ENCODE peak calls at places on chromosomes 12 and 14, in four cellular contexts. E is ACHN; J is iris pigment epithelial cell; I is stimulated activated CD4-positive, alpha-beta T cell treated with anti-CD3 and anti-CD28 coated beads, Interleukin-4, amount 100 ng/mL, for 48 hours. C is an unnamed sample.

GRCh38 chr14:57865450-57866198 is at the start of gene SLC35F4:
- DNase-seq in E (peak; percentile 87), J (peak; percentile 5), I (no peak), C (peak; percentile 4)

GRCh38 chr14:94342334-94342934 is 19.3 kb upstream of the SERPINA6 start:
- DNase-seq in E (peak; percentile 94), J (peak; percentile 97), I (peak; percentile 16), C (peak; percentile 99)

GRCh38 chr14:39180553-39180952 is 5.5 kb downstream of the PNN start:
- DNase-seq in E (no peak), J (no peak), I (no peak), C (no peak)

GRCh38 chr14:71521736-71522135 is 410.5 kb upstream of the RGS6 start:
- DNase-seq in E (no peak), J (no peak), I (no peak), C (no peak)

GRCh38 chr14:28382460-28383220 is 383.9 kb upstream of the FOXG1 start:
- DNase-seq in E (peak; percentile 15), J (peak; percentile 97), I (no peak), C (no peak)

GRCh38 chr14:67137744-67138371 is 51.4 kb upstream of the GARIN2 start:
- DNase-seq in E (peak; percentile 35), J (peak; percentile 22), I (no peak), C (peak; percentile 20)

GRCh38 chr14:78519863-78520262 is 349.7 kb downstream of the NRXN3 start:
- DNase-seq in E (peak; percentile 39), J (peak; percentile 0), I (no peak), C (peak; percentile 23)

GRCh38 chr12:114935658-114936057 is 251.7 kb upstream of the TBX3 start:
- DNase-seq in E (peak; percentile 22), J (no peak), I (no peak), C (no peak)

GRCh38 chr12:57340104-57340503 is 89.1 kb upstream of the STAC3 start:
- DNase-seq in E (peak; percentile 13), J (peak; percentile 81), I (no peak), C (peak; percentile 76)

GRCh38 chr12:105538880-105539279 is 208.4 kb downstream of the C12orf75 start:
- DNase-seq in E (no peak), J (no peak), I (no peak), C (peak; percentile 13)

GRCh38 chr14:72946491-72946890 is 20.2 kb downstream of the DCAF4 start:
- DNase-seq in E (no peak), J (peak; percentile 28), I (no peak), C (no peak)

GRCh38 chr12:70828391-70828790 is 92.1 kb downstream of the PTPRR start:
- DNase-seq in E (no peak), J (no peak), I (no peak), C (no peak)

GRCh38 chr14:72771561-72771960 is 122.3 kb downstream of the DPF3 start:
- DNase-seq in E (no peak), J (no peak), I (no peak), C (no peak)

GRCh38 chr12:21527451-21528180 is 1.5 kb downstream of the SPX start:
- DNase-seq in E (peak; percentile 90), J (peak; percentile 49), I (peak; percentile 59), C (peak; percentile 67)

GRCh38 chr12:85949253-85949652 is 75.2 kb downstream of the NTS start:
- DNase-seq in E (no peak), J (no peak), I (no peak), C (no peak)

GRCh38 chr12:104163631-104164030 is 25.6 kb upstream of the NFYB start:
- DNase-seq in E (no peak), J (no peak), I (no peak), C (peak; percentile 58)